ENCODE peak calls at places on chromosomes 1 and 21, in eight cellular contexts. Z, L, G, U, H, D, P and N are unnamed samples.

GRCh38 chr1:24952413-24952841 is 22.4 kb upstream of the RUNX3 start:
- DNase-seq in U (no peak), L (no peak), Z (no peak), G (no peak), D (no peak), P (no peak), H (no peak), N (no peak)

GRCh38 chr21:41681939-41682718 is 84.7 kb downstream of the RIPK4 start:
- DNase-seq in L (no peak), Z (no peak), D (no peak), H (no peak), P (no peak), U (no peak), G (no peak), N (no peak)

GRCh38 chr1:205916541-205916940 is 26.7 kb downstream of the SLC26A9 start:
- DNase-seq in H (no peak), L (no peak), D (peak; percentile 23), P (no peak), U (no peak), Z (no peak), G (no peak), N (no peak)

GRCh38 chr1:119885903-119886783 is 10.2 kb downstream of the ADAM30 start:
- DNase-seq in P (peak; percentile 67), U (no peak), H (peak; percentile 54), L (peak; percentile 69), D (no peak), G (peak; percentile 24), Z (no peak), N (peak; percentile 24)

GRCh38 chr1:32501865-32502264 is 37.0 kb downstream of the ZBTB8B start:
- DNase-seq in L (no peak), P (peak; percentile 67), G (peak; percentile 56), Z (no peak), H (peak; percentile 57), U (no peak), D (peak; percentile 90), N (no peak)

GRCh38 chr1:15153842-15154479 is 414 bp downstream of the TMEM51 start:
- DNase-seq in L (peak; percentile 81), G (peak; percentile 80), D (no peak), H (peak; percentile 70), Z (peak; percentile 48), U (no peak), P (no peak), N (peak; percentile 65)

GRCh38 chr1:225896937-225897549 is 8.1 kb upstream of the LEFTY1 start:
- DNase-seq in G (no peak), H (no peak), P (no peak), Z (peak; percentile 84), L (peak; percentile 77), D (no peak), U (no peak), N (peak; percentile 81)

GRCh38 chr1:92424376-92424775 is 62.3 kb downstream of the GFI1 start:
- DNase-seq in P (no peak), D (no peak), H (no peak), Z (no peak), U (no peak), L (no peak), G (no peak), N (no peak)

GRCh38 chr1:150515328-150516049 is at the start of gene FALEC:
- DNase-seq in U (peak; percentile 87), L (peak; percentile 97), G (peak; percentile 97), H (peak; percentile 97), P (peak; percentile 95), D (peak; percentile 95), Z (peak; percentile 98), N (peak; percentile 97)
- TF ChIP-seq POLR2A in U (peak; percentile 30), L (peak; percentile 47), G (no peak), H (peak; percentile 44), P (no peak), D (peak; percentile 35), Z (peak; percentile 38), N (no peak)

GRCh38 chr1:46667782-46668760 is at the start of gene ATPAF1:
- DNase-seq in U (peak; percentile 81), P (peak; percentile 57), H (peak; percentile 61), D (peak; percentile 28), G (peak; percentile 54), L (peak; percentile 73), Z (peak; percentile 76), N (peak; percentile 79)
- TF ChIP-seq POLR2A in U (peak; percentile 92), P (no peak), H (peak; percentile 66), D (peak; percentile 52), G (peak; percentile 24), L (no peak), Z (peak; percentile 80), N (peak; percentile 63)

GRCh38 chr1:235998812-235999211 is 66.1 kb downstream of the NID1 start:
- DNase-seq in H (no peak), D (no peak), Z (no peak), G (no peak), L (no peak), P (no peak), U (no peak), N (no peak)
- TF ChIP-seq POLR2A in H (no peak), D (no peak), Z (peak; percentile 13), G (no peak), L (no peak), P (no peak), U (no peak), N (no peak)

DNA sequence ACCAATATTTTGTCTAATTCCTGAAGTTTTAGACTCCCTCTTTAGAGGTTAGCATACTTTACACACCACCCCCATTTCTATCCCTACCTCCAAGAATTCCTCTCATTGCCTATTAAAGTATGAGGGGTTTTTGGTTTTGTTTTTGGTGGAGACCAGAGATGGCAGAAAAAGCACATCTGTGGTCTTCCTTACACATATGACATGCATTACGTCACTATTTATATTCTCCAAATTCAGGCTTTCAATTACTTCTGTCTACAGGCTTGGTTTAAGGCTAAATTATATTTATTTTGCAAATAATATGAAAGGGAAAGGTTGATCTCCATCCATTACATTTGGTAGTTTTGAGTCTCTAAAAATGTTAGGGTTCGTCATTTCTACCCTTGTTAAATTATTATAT is 674.6 kb downstream of the LMO4 start:
- DNase-seq in G (no peak), L (no peak), U (no peak), H (no peak), P (no peak), Z (no peak), D (no peak), N (no peak)
- TF ChIP-seq POLR2A in G (no peak), L (no peak), U (no peak), H (no peak), P (no peak), Z (no peak), D (no peak), N (no peak)

DNA sequence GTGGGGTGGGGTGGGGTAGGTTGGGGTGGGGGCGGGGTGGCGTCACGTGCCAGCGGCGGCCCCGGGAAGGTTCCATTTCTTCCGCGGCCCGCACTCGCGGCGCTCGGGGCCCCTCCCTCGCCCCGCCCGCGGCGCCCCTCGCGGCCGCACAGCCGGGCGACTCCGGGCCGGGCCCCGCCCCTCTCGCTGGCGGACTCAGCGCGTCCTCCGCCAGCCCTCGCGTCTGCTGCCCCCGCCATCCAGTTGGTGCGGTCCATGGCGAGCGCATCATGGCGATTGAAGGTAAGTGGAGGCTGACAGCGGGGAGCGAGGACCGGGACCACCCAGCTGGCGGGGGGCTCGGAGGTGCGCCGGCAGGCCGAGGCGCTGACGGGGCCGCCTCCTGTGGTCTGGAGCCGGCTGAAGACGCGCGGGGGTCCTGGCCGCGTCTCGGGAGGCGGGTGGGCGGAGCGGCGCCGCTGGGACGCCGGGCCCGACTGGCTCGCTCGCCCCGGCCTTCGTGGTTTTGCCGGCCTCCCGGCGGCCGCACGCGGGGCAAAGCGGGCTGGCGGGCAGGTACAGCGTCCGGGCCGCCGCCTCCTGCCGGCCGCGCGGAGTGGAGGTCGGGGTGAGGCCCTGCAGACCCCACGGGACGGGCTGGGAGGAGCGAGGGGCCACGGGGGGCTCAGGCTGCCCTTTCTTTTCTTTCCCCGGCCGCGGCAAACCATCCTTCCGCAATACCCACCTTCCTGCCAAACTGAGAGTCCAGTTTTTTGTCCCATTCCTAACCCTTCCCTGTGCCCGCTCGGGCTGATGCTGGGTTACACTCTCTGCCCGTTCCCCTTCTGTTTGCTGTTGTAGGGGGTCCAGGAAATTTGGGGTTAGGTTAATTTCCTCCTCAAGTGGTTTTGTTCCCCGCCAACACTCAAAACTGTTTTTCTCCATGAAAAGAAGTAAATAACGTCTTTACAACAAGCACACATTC is at the start of gene SYT14:
- DNase-seq in P (no peak), U (peak; percentile 31), H (peak; percentile 14), D (no peak), Z (no peak), L (no peak), G (no peak), N (no peak)
- TF ChIP-seq POLR2A in P (no peak), U (peak; percentile 67), H (no peak), D (no peak), Z (no peak), L (no peak), G (no peak), N (no peak)

DNA sequence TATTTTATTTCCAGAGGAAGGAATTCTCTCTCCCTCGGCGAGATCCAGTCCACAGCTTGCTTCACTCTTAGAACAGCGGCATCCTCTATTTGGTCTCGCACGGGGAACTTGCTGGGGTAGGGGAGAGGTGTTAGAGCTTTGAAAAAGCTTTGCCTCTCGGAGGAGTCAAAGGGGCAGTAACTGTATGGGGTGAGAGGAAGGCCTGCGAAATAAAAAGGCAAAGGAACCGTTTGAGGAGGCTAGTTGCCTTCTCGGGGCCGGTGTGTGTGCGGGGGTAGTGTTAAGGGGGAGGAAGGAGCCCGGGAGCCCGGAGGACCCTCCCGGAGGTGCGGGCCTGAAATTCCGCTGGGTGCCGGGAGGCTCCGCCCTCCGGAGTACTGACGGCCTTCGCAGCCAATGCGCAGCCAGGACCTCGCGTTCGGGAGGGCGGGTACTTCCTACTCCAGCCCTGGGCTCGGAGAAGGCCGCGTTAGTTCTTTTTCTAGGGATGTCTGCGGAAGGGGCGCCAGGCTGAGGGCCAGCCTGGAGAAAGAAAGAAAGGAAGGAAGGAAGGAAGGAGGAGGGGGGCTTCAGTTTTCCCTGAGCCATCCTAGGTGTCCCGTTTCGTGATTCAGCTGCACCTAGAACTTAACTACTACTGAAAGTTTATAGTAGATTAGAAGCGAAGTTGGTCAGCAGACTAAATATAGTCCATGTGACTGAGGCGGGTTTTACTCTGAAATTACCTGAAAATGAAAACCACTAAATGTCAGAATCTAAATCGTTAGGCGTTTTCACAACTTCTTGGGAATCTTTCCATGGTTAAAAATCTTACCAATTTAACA is 2.2 kb downstream of the NEK7 start:
- DNase-seq in D (peak; percentile 85), L (peak; percentile 92), G (peak; percentile 89), Z (peak; percentile 56), P (peak; percentile 82), H (peak; percentile 94), U (peak; percentile 75), N (peak; percentile 49)
- TF ChIP-seq POLR2A in D (peak; percentile 42), L (peak; percentile 49), G (no peak), Z (peak; percentile 87), P (peak; percentile 28), H (peak; percentile 74), U (peak; percentile 96), N (peak; percentile 83)

GRCh38 chr1:231626535-231626950 is at the start of gene DISC1:
- DNase-seq in P (peak; percentile 63), D (peak; percentile 55), H (peak; percentile 97), L (peak; percentile 89), G (peak; percentile 87), U (peak; percentile 68), Z (peak; percentile 39), N (peak; percentile 45)
- TF ChIP-seq POLR2A in P (no peak), D (peak; percentile 30), H (peak; percentile 63), L (peak; percentile 22), G (peak; percentile 9), U (no peak), Z (no peak), N (no peak)